ENCODE peak calls at places on chromosomes 11 and 22, in four cellular contexts. H, Y, Q and M are unnamed samples.
A peak's percentile ranks its signal among the peaks of the same experiment; 100 is the strongest.

GRCh38 chr11:65277878-65278277 is 16.1 kb downstream of the POLA2 start:
- DNase-seq in H (no peak), Q (no peak), Y (no peak), M (no peak)

GRCh38 chr11:27701262-27702105 is 1.2 kb upstream of the BDNF start:
- DNase-seq in Y (no peak), H (peak; percentile 42), Q (peak; percentile 32), M (no peak)

GRCh38 chr22:24009227-24010017 is 1.7 kb upstream of the CABIN1 start:
- DNase-seq in Y (no peak), Q (no peak), H (no peak), M (no peak)

GRCh38 chr11:41010361-41011050 is 448.9 kb downstream of the LRRC4C start:
- DNase-seq in Y (no peak), H (no peak), Q (no peak), M (no peak)

GRCh38 chr11:86174101-86175046 is 70.2 kb upstream of the EED start:
- DNase-seq in Y (no peak), H (peak; percentile 36), Q (peak; percentile 88), M (peak; percentile 89)

GRCh38 chr11:33635161-33635560 is 65.5 kb downstream of the C11orf91 start:
- DNase-seq in H (no peak), Q (peak; percentile 59), Y (no peak), M (no peak)

GRCh38 chr11:92596596-92597317 is 372.1 kb downstream of the FAT3 start:
- DNase-seq in Q (peak; percentile 7), Y (no peak), H (no peak), M (no peak)

GRCh38 chr11:117918366-117919255 is 10.6 kb downstream of the TMPRSS13 start:
- DNase-seq in H (no peak), Q (no peak), Y (no peak), M (no peak)

GRCh38 chr11:16795146-16795545 is 56.7 kb downstream of the C11orf58 start:
- DNase-seq in H (no peak), Y (no peak), Q (no peak), M (no peak)

GRCh38 chr11:130413383-130414106 is 14.9 kb downstream of the ADAMTS8 start:
- DNase-seq in H (no peak), Y (no peak), Q (peak; percentile 95), M (no peak)

GRCh38 chr11:107538239-107538638 is 27.3 kb downstream of the ALKBH8 start:
- DNase-seq in Q (no peak), Y (no peak), H (no peak), M (no peak)